ENCODE peak calls at places on chromosomes 1 and 21, in five cellular contexts. One of them, this sample, is unnamed.
A peak's percentile ranks its signal among the peaks of the same experiment; 100 is the strongest.

GRCh38 chr21:26366781-26367180 is 196.2 kb upstream of the APP start:
- DNase-seq in lung: no peak
- DNase-seq in NCI-H2171: no peak
- DNase-seq in T-helper 2 cell: no peak
- DNase-seq in occipital lobe: no peak
- DNase-seq in this sample: no peak

GRCh38 chr1:203638076-203638475 is 11.4 kb downstream of the ATP2B4 start:
- DNase-seq in lung: no peak
- DNase-seq in occipital lobe: no peak
- DNase-seq in T-helper 2 cell: no peak
- DNase-seq in NCI-H2171: peak; percentile 40
- DNase-seq in this sample: no peak

GRCh38 chr1:15833069-15833679 is 14.3 kb upstream of the SPEN start:
- DNase-seq in lung: peak; percentile 56
- DNase-seq in occipital lobe: no peak
- DNase-seq in T-helper 2 cell: no peak
- DNase-seq in NCI-H2171: peak; percentile 83
- DNase-seq in this sample: peak; percentile 44

GRCh38 chr1:94636625-94637024 is 95.1 kb upstream of the F3 start:
- DNase-seq in occipital lobe: no peak
- DNase-seq in T-helper 2 cell: no peak
- DNase-seq in lung: no peak
- DNase-seq in NCI-H2171: no peak
- DNase-seq in this sample: no peak

GRCh38 chr1:191851799-191852595 is 306.3 kb upstream of the RGS18 start:
- DNase-seq in lung: no peak
- DNase-seq in occipital lobe: no peak
- DNase-seq in NCI-H2171: no peak
- DNase-seq in T-helper 2 cell: no peak
- DNase-seq in this sample: no peak

GRCh38 chr1:99808391-99809115 is 41.6 kb upstream of the AGL start:
- DNase-seq in NCI-H2171: peak; percentile 54
- DNase-seq in T-helper 2 cell: no peak
- DNase-seq in lung: peak; percentile 32
- DNase-seq in occipital lobe: no peak
- DNase-seq in this sample: peak; percentile 28

GRCh38 chr21:45102391-45102932 is 28.1 kb downstream of the ADARB1 start:
- DNase-seq in NCI-H2171: no peak
- DNase-seq in lung: no peak
- DNase-seq in T-helper 2 cell: no peak
- DNase-seq in occipital lobe: no peak
- DNase-seq in this sample: no peak

GRCh38 chr1:228552596-228553176 is 65.5 kb downstream of the RNF187 start:
- DNase-seq in lung: no peak
- DNase-seq in occipital lobe: no peak
- DNase-seq in T-helper 2 cell: no peak
- DNase-seq in NCI-H2171: no peak
- DNase-seq in this sample: no peak

GRCh38 chr1:219293440-219293839 is 119.8 kb downstream of the LYPLAL1 start:
- DNase-seq in occipital lobe: no peak
- DNase-seq in T-helper 2 cell: no peak
- DNase-seq in lung: no peak
- DNase-seq in NCI-H2171: no peak
- DNase-seq in this sample: no peak

GRCh38 chr1:115211071-115211745 is 121.9 kb upstream of the TSPAN2 start:
- DNase-seq in occipital lobe: no peak
- DNase-seq in NCI-H2171: no peak
- DNase-seq in lung: no peak
- DNase-seq in T-helper 2 cell: no peak
- DNase-seq in this sample: no peak

GRCh38 chr1:2213576-2214505 is 14.3 kb upstream of the SKI start:
- DNase-seq in lung: no peak
- DNase-seq in occipital lobe: peak; percentile 68
- DNase-seq in T-helper 2 cell: no peak
- DNase-seq in NCI-H2171: no peak
- DNase-seq in this sample: peak; percentile 5

GRCh38 chr1:204266504-204267034 is 52.8 kb upstream of the GOLT1A start:
- DNase-seq in lung: no peak
- DNase-seq in T-helper 2 cell: no peak
- DNase-seq in occipital lobe: no peak
- DNase-seq in NCI-H2171: no peak
- DNase-seq in this sample: no peak

GRCh38 chr1:61570191-61570590 is 154.8 kb downstream of the TM2D1 start:
- DNase-seq in lung: no peak
- DNase-seq in occipital lobe: no peak
- DNase-seq in T-helper 2 cell: no peak
- DNase-seq in NCI-H2171: no peak
- DNase-seq in this sample: no peak

GRCh38 chr1:86741947-86742572 is 37.7 kb downstream of the SH3GLB1 start:
- DNase-seq in T-helper 2 cell: no peak
- DNase-seq in occipital lobe: no peak
- DNase-seq in NCI-H2171: no peak
- DNase-seq in lung: no peak
- DNase-seq in this sample: peak; percentile 21

GRCh38 chr1:7703321-7704213 is 67.5 kb upstream of the VAMP3 start:
- DNase-seq in lung: no peak
- DNase-seq in NCI-H2171: peak; percentile 43
- DNase-seq in T-helper 2 cell: peak; percentile 25
- DNase-seq in occipital lobe: no peak
- DNase-seq in this sample: no peak

GRCh38 chr1:227437495-227438008 is 119.3 kb upstream of the CDC42BPA start:
- DNase-seq in lung: no peak
- DNase-seq in T-helper 2 cell: no peak
- DNase-seq in NCI-H2171: peak; percentile 33
- DNase-seq in occipital lobe: no peak
- DNase-seq in this sample: no peak

GRCh38 chr1:219090618-219091017 is 83.1 kb upstream of the LYPLAL1 start:
- DNase-seq in T-helper 2 cell: no peak
- DNase-seq in lung: no peak
- DNase-seq in NCI-H2171: no peak
- DNase-seq in occipital lobe: no peak
- DNase-seq in this sample: no peak

GRCh38 chr1:106080608-106081325 is 975.7 kb upstream of the PRMT6 start:
- DNase-seq in T-helper 2 cell: no peak
- DNase-seq in lung: no peak
- DNase-seq in NCI-H2171: no peak
- DNase-seq in occipital lobe: no peak
- DNase-seq in this sample: no peak

GRCh38 chr1:171422489-171422888 is 62.8 kb upstream of the PRRC2C start:
- DNase-seq in T-helper 2 cell: no peak
- DNase-seq in lung: no peak
- DNase-seq in occipital lobe: no peak
- DNase-seq in NCI-H2171: no peak
- DNase-seq in this sample: no peak

GRCh38 chr1:30953685-30954084 is 45.1 kb upstream of the SDC3 start:
- DNase-seq in occipital lobe: no peak
- DNase-seq in NCI-H2171: no peak
- DNase-seq in lung: no peak
- DNase-seq in T-helper 2 cell: no peak
- DNase-seq in this sample: no peak

GRCh38 chr1:232221790-232222499 is 408.0 kb downstream of the SIPA1L2 start:
- DNase-seq in NCI-H2171: peak; percentile 60
- DNase-seq in T-helper 2 cell: no peak
- DNase-seq in occipital lobe: no peak
- DNase-seq in lung: peak; percentile 55
- DNase-seq in this sample: no peak

GRCh38 chr1:234710381-234710780 is 100.4 kb upstream of the IRF2BP2 start:
- DNase-seq in NCI-H2171: no peak
- DNase-seq in lung: no peak
- DNase-seq in occipital lobe: no peak
- DNase-seq in T-helper 2 cell: no peak
- DNase-seq in this sample: no peak

GRCh38 chr1:25872708-25873107 is 2.8 kb downstream of the PAQR7 start:
- DNase-seq in occipital lobe: no peak
- DNase-seq in T-helper 2 cell: no peak
- DNase-seq in lung: no peak
- DNase-seq in NCI-H2171: no peak
- DNase-seq in this sample: no peak

GRCh38 chr1:3460653-3461237 is 6.3 kb downstream of the ARHGEF16 start:
- DNase-seq in occipital lobe: no peak
- DNase-seq in T-helper 2 cell: no peak
- DNase-seq in NCI-H2171: no peak
- DNase-seq in lung: no peak
- DNase-seq in this sample: no peak